ENCODE peak calls at places on chromosomes 13 and 19, in nine cellular contexts. One of them, this sample, is unnamed.

GRCh38 chr13:32940601-32941000 is 75.6 kb upstream of the KL start:
- DNase-seq in psoas muscle: no peak
- DNase-seq in lower leg skin: no peak
- DNase-seq in coronary artery: no peak
- DNase-seq in hepatocyte: peak
- DNase-seq in left lung: no peak
- DNase-seq in CD8-positive, alpha-beta memory T cell: no peak
- DNase-seq in MG63: peak
- DNase-seq in ovary: peak
- DNase-seq in this sample: no peak

GRCh38 chr19:54707932-54708331 is 16.3 kb upstream of the KIR3DL3 start:
- DNase-seq in MG63: no peak
- DNase-seq in ovary: no peak
- DNase-seq in left lung: no peak
- DNase-seq in lower leg skin: no peak
- DNase-seq in hepatocyte: no peak
- DNase-seq in psoas muscle: no peak
- DNase-seq in coronary artery: no peak
- DNase-seq in CD8-positive, alpha-beta memory T cell: no peak
- DNase-seq in this sample: no peak

GRCh38 chr13:69579351-69579750 is 528.3 kb upstream of the ATXN8OS start:
- DNase-seq in MG63: no peak
- DNase-seq in left lung: no peak
- DNase-seq in lower leg skin: no peak
- DNase-seq in CD8-positive, alpha-beta memory T cell: no peak
- DNase-seq in coronary artery: no peak
- DNase-seq in psoas muscle: no peak
- DNase-seq in ovary: no peak
- DNase-seq in hepatocyte: peak
- DNase-seq in this sample: no peak

GRCh38 chr19:2041686-2042484 is 9.2 kb downstream of the MKNK2 start:
- DNase-seq in CD8-positive, alpha-beta memory T cell: peak
- DNase-seq in left lung: peak
- DNase-seq in MG63: no peak
- DNase-seq in ovary: peak
- DNase-seq in coronary artery: peak
- DNase-seq in psoas muscle: peak
- DNase-seq in lower leg skin: peak
- DNase-seq in hepatocyte: peak
- DNase-seq in this sample: peak

GRCh38 chr13:65584126-65584525 is 1646.0 kb downstream of the PCDH9 start:
- DNase-seq in hepatocyte: no peak
- DNase-seq in psoas muscle: no peak
- DNase-seq in CD8-positive, alpha-beta memory T cell: no peak
- DNase-seq in left lung: no peak
- DNase-seq in MG63: no peak
- DNase-seq in ovary: no peak
- DNase-seq in coronary artery: no peak
- DNase-seq in lower leg skin: no peak
- DNase-seq in this sample: no peak

GRCh38 chr13:45310341-45311138 is 30.4 kb downstream of the TPT1 start:
- DNase-seq in MG63: no peak
- DNase-seq in psoas muscle: no peak
- DNase-seq in lower leg skin: no peak
- DNase-seq in ovary: no peak
- DNase-seq in CD8-positive, alpha-beta memory T cell: no peak
- DNase-seq in left lung: no peak
- DNase-seq in hepatocyte: no peak
- DNase-seq in coronary artery: no peak
- DNase-seq in this sample: no peak

GRCh38 chr19:47644743-47645499 is 36.0 kb downstream of the BICRA start:
- DNase-seq in left lung: no peak
- DNase-seq in MG63: no peak
- DNase-seq in CD8-positive, alpha-beta memory T cell: no peak
- DNase-seq in psoas muscle: peak
- DNase-seq in coronary artery: no peak
- DNase-seq in ovary: no peak
- DNase-seq in hepatocyte: no peak
- DNase-seq in lower leg skin: no peak
- DNase-seq in this sample: no peak

GRCh38 chr19:55136399-55137102 is 12.5 kb downstream of the TNNT1 start:
- DNase-seq in left lung: no peak
- DNase-seq in lower leg skin: no peak
- DNase-seq in CD8-positive, alpha-beta memory T cell: no peak
- DNase-seq in coronary artery: no peak
- DNase-seq in psoas muscle: peak
- DNase-seq in MG63: no peak
- DNase-seq in ovary: no peak
- DNase-seq in hepatocyte: no peak
- DNase-seq in this sample: no peak

GRCh38 chr13:42575938-42576337 is 2.0 kb downstream of the TNFSF11 start:
- DNase-seq in ovary: no peak
- DNase-seq in MG63: no peak
- DNase-seq in coronary artery: no peak
- DNase-seq in lower leg skin: no peak
- DNase-seq in left lung: no peak
- DNase-seq in CD8-positive, alpha-beta memory T cell: no peak
- DNase-seq in psoas muscle: no peak
- DNase-seq in hepatocyte: no peak
- DNase-seq in this sample: no peak

GRCh38 chr13:105908581-105908980 is 626.9 kb downstream of the EFNB2 start:
- DNase-seq in hepatocyte: no peak
- DNase-seq in CD8-positive, alpha-beta memory T cell: no peak
- DNase-seq in coronary artery: no peak
- DNase-seq in ovary: no peak
- DNase-seq in left lung: no peak
- DNase-seq in MG63: no peak
- DNase-seq in lower leg skin: no peak
- DNase-seq in psoas muscle: no peak
- DNase-seq in this sample: no peak

GRCh38 chr13:46721054-46721453 is 75.9 kb downstream of the ESD start:
- DNase-seq in ovary: peak
- DNase-seq in left lung: no peak
- DNase-seq in lower leg skin: peak
- DNase-seq in hepatocyte: peak
- DNase-seq in psoas muscle: no peak
- DNase-seq in coronary artery: no peak
- DNase-seq in CD8-positive, alpha-beta memory T cell: peak
- DNase-seq in MG63: peak
- DNase-seq in this sample: peak

GRCh38 chr19:38647966-38648788 is 728 bp downstream of the ACTN4 start:
- DNase-seq in psoas muscle: no peak
- DNase-seq in hepatocyte: peak
- DNase-seq in left lung: no peak
- DNase-seq in lower leg skin: no peak
- DNase-seq in MG63: no peak
- DNase-seq in CD8-positive, alpha-beta memory T cell: no peak
- DNase-seq in ovary: no peak
- DNase-seq in coronary artery: no peak
- DNase-seq in this sample: no peak

GRCh38 chr13:79571147-79571546 is 90.2 kb downstream of the NDFIP2 start:
- DNase-seq in coronary artery: no peak
- DNase-seq in left lung: no peak
- DNase-seq in hepatocyte: no peak
- DNase-seq in lower leg skin: no peak
- DNase-seq in MG63: no peak
- DNase-seq in CD8-positive, alpha-beta memory T cell: no peak
- DNase-seq in ovary: no peak
- DNase-seq in psoas muscle: no peak
- DNase-seq in this sample: no peak

GRCh38 chr13:79560954-79561353 is 80.0 kb downstream of the NDFIP2 start:
- DNase-seq in lower leg skin: no peak
- DNase-seq in hepatocyte: no peak
- DNase-seq in MG63: no peak
- DNase-seq in ovary: no peak
- DNase-seq in coronary artery: no peak
- DNase-seq in psoas muscle: no peak
- DNase-seq in left lung: no peak
- DNase-seq in CD8-positive, alpha-beta memory T cell: no peak
- DNase-seq in this sample: no peak

GRCh38 chr13:79562557-79562956 is 81.6 kb downstream of the NDFIP2 start:
- DNase-seq in MG63: no peak
- DNase-seq in ovary: no peak
- DNase-seq in lower leg skin: no peak
- DNase-seq in psoas muscle: no peak
- DNase-seq in CD8-positive, alpha-beta memory T cell: no peak
- DNase-seq in hepatocyte: no peak
- DNase-seq in left lung: no peak
- DNase-seq in coronary artery: no peak
- DNase-seq in this sample: no peak

GRCh38 chr13:79566118-79566517 is 85.2 kb downstream of the NDFIP2 start:
- DNase-seq in hepatocyte: no peak
- DNase-seq in psoas muscle: no peak
- DNase-seq in coronary artery: no peak
- DNase-seq in ovary: no peak
- DNase-seq in CD8-positive, alpha-beta memory T cell: no peak
- DNase-seq in left lung: no peak
- DNase-seq in MG63: no peak
- DNase-seq in lower leg skin: no peak
- DNase-seq in this sample: no peak
- H3K4me3 ChIP-seq in hepatocyte: no peak
- H3K4me3 ChIP-seq in psoas muscle: no peak
- H3K4me3 ChIP-seq in coronary artery: no peak
- H3K4me3 ChIP-seq in ovary: no peak
- H3K4me3 ChIP-seq in CD8-positive, alpha-beta memory T cell: no peak
- H3K4me3 ChIP-seq in left lung: no peak
- H3K4me3 ChIP-seq in MG63: no peak
- H3K4me3 ChIP-seq in lower leg skin: no peak
- H3K4me3 ChIP-seq in this sample: no peak

DNA sequence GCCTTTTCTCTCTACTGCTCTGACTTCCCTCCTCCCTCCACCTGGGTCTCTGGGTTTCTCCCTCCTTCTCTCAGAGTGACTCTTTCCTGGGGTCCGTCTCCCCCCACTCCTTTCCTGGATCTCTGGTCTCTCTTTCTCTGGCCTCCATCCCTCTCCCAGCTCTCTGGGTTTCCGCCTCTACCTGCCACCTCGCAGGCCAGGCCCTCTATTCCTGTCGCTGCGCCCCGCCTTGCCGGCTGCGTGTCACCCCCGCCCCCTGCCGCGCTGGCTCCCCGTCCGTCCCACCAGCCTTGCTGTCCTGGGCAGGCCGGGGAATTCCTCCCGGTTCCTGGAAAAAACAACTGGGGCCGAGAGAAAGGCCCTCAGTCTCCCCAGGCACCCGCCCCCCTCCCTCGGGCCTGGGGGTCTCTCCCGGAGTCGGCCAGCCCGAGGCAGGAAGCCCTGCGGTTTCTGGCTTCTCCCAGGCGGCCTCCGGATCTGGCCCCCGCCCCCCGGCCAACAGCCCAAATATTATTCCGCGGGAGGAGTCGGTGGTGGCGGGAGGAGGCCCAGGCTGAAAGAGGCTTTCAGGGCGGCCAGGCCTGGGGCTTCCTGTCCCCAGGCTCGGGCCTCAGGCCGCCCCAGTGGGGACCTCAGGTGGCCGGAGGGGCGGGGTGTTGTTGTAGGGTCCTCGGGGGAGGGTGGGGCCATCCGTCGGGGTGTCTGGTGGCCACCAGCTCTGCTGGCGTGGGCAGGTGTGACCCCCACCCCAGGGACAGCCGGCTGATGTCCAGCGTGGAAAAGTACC is 9.3 kb downstream of the IRF2BP1 start:
- DNase-seq in lower leg skin: no peak
- DNase-seq in coronary artery: no peak
- DNase-seq in psoas muscle: peak
- DNase-seq in CD8-positive, alpha-beta memory T cell: no peak
- DNase-seq in hepatocyte: peak
- DNase-seq in ovary: peak
- DNase-seq in left lung: peak
- DNase-seq in MG63: no peak
- DNase-seq in this sample: no peak
- H3K4me3 ChIP-seq in lower leg skin: no peak
- H3K4me3 ChIP-seq in coronary artery: peak
- H3K4me3 ChIP-seq in psoas muscle: peak
- H3K4me3 ChIP-seq in CD8-positive, alpha-beta memory T cell: no peak
- H3K4me3 ChIP-seq in hepatocyte: no peak
- H3K4me3 ChIP-seq in ovary: no peak
- H3K4me3 ChIP-seq in left lung: no peak
- H3K4me3 ChIP-seq in MG63: no peak
- H3K4me3 ChIP-seq in this sample: no peak

DNA sequence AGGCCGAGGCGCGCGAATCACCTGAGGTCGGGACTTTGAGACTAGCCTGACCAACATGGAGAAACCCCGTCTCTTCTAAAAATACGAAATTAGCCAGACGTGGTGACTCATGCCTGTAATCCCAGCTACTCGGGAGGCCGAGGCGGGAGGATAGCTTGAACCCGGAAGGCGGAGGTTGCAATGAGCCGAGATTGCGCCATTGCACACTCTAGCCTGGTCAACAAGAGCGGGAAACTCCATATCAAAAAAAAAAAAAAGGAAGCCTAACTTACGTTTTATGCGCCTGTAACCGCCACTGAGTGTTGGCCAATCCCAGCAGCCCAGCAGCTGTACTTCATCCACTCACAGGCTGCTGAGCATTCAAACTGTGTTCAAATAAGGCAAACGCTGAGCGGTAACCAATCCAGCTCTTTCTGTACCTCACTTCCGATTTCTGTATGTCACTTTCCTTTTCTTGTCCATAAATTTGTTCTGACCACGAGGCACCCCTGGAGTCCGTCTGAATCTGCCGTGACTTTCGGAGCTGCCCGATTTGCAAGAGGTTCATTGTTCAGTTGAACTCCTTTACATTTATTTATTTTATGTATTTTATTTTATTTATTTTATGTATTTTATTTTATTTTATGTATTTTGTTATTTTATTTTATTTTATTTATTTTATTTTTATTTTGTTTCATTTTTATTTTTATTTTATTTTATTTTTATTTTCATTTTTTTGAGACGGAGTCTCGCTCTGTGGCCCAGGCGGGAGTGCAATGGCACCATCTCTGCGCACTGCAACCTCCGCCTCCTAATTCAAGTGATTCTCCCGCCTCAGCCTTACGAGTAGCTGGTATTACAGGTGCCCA is 18.2 kb downstream of the DPRX start:
- DNase-seq in ovary: no peak
- DNase-seq in left lung: no peak
- DNase-seq in MG63: no peak
- DNase-seq in psoas muscle: no peak
- DNase-seq in hepatocyte: no peak
- DNase-seq in lower leg skin: no peak
- DNase-seq in coronary artery: no peak
- DNase-seq in CD8-positive, alpha-beta memory T cell: no peak
- DNase-seq in this sample: no peak
- H3K4me3 ChIP-seq in ovary: no peak
- H3K4me3 ChIP-seq in left lung: no peak
- H3K4me3 ChIP-seq in MG63: no peak
- H3K4me3 ChIP-seq in psoas muscle: no peak
- H3K4me3 ChIP-seq in hepatocyte: no peak
- H3K4me3 ChIP-seq in lower leg skin: no peak
- H3K4me3 ChIP-seq in coronary artery: no peak
- H3K4me3 ChIP-seq in CD8-positive, alpha-beta memory T cell: no peak
- H3K4me3 ChIP-seq in this sample: no peak

GRCh38 chr19:8391274-8392016 is 1.3 kb downstream of the RAB11B start:
- DNase-seq in hepatocyte: no peak
- DNase-seq in left lung: no peak
- DNase-seq in CD8-positive, alpha-beta memory T cell: no peak
- DNase-seq in psoas muscle: peak
- DNase-seq in lower leg skin: no peak
- DNase-seq in ovary: no peak
- DNase-seq in MG63: no peak
- DNase-seq in coronary artery: peak
- DNase-seq in this sample: no peak
- H3K4me3 ChIP-seq in hepatocyte: no peak
- H3K4me3 ChIP-seq in left lung: no peak
- H3K4me3 ChIP-seq in CD8-positive, alpha-beta memory T cell: peak
- H3K4me3 ChIP-seq in psoas muscle: peak
- H3K4me3 ChIP-seq in lower leg skin: no peak
- H3K4me3 ChIP-seq in ovary: peak
- H3K4me3 ChIP-seq in MG63: peak
- H3K4me3 ChIP-seq in coronary artery: peak
- H3K4me3 ChIP-seq in this sample: no peak